ENCODE peak calls at places on chromosomes 16 and 17, in nine cellular contexts. One of them, this sample, is unnamed.

GRCh38 chr17:79801156-79802038 is 4.5 kb upstream of the CBX8 start:
- DNase-seq in fibroblast of lung: no peak
- DNase-seq in heart left ventricle: no peak
- DNase-seq in fibroblast of pulmonary artery: no peak
- DNase-seq in T1000: no peak
- DNase-seq in Calu3: no peak
- DNase-seq in T-cell: no peak
- DNase-seq in SW 1271: no peak
- DNase-seq in lower leg skin: no peak
- DNase-seq in this sample: no peak

GRCh38 chr17:40371261-40371929 is 6.9 kb upstream of the GJD3 start:
- DNase-seq in T1000: no peak
- DNase-seq in Calu3: no peak
- DNase-seq in heart left ventricle: no peak
- DNase-seq in fibroblast of lung: no peak
- DNase-seq in T-cell: no peak
- DNase-seq in fibroblast of pulmonary artery: no peak
- DNase-seq in SW 1271: no peak
- DNase-seq in lower leg skin: peak
- DNase-seq in this sample: no peak

GRCh38 chr16:2532494-2533141 is 1.4 kb upstream of the CEMP1 start:
- DNase-seq in heart left ventricle: peak
- DNase-seq in Calu3: peak
- DNase-seq in T-cell: peak
- DNase-seq in T1000: no peak
- DNase-seq in fibroblast of pulmonary artery: peak
- DNase-seq in lower leg skin: peak
- DNase-seq in fibroblast of lung: peak
- DNase-seq in SW 1271: no peak
- DNase-seq in this sample: peak

GRCh38 chr16:77409311-77409710 is 25.5 kb downstream of the ADAMTS18 start:
- DNase-seq in heart left ventricle: no peak
- DNase-seq in T1000: no peak
- DNase-seq in SW 1271: no peak
- DNase-seq in Calu3: no peak
- DNase-seq in fibroblast of pulmonary artery: no peak
- DNase-seq in lower leg skin: no peak
- DNase-seq in fibroblast of lung: no peak
- DNase-seq in T-cell: no peak
- DNase-seq in this sample: no peak

GRCh38 chr16:84086996-84087395 is 29.7 kb downstream of the MBTPS1 start:
- DNase-seq in T-cell: no peak
- DNase-seq in SW 1271: no peak
- DNase-seq in fibroblast of pulmonary artery: no peak
- DNase-seq in T1000: no peak
- DNase-seq in fibroblast of lung: no peak
- DNase-seq in heart left ventricle: no peak
- DNase-seq in Calu3: no peak
- DNase-seq in lower leg skin: no peak
- DNase-seq in this sample: no peak

GRCh38 chr17:63843387-63844292 is 1.2 kb upstream of the SMARCD2 start:
- DNase-seq in T1000: no peak
- DNase-seq in lower leg skin: no peak
- DNase-seq in heart left ventricle: peak
- DNase-seq in T-cell: no peak
- DNase-seq in Calu3: no peak
- DNase-seq in SW 1271: no peak
- DNase-seq in fibroblast of lung: peak
- DNase-seq in fibroblast of pulmonary artery: peak
- DNase-seq in this sample: no peak

GRCh38 chr16:27547851-27548250 is 1.9 kb downstream of the GTF3C1 start:
- DNase-seq in fibroblast of pulmonary artery: no peak
- DNase-seq in T-cell: no peak
- DNase-seq in T1000: no peak
- DNase-seq in Calu3: no peak
- DNase-seq in lower leg skin: no peak
- DNase-seq in heart left ventricle: no peak
- DNase-seq in SW 1271: no peak
- DNase-seq in fibroblast of lung: no peak
- DNase-seq in this sample: no peak

GRCh38 chr16:6016530-6017184 is 919.1 kb upstream of the EEF2KMT start:
- DNase-seq in heart left ventricle: no peak
- DNase-seq in Calu3: peak
- DNase-seq in fibroblast of lung: no peak
- DNase-seq in T-cell: no peak
- DNase-seq in SW 1271: peak
- DNase-seq in fibroblast of pulmonary artery: peak
- DNase-seq in lower leg skin: no peak
- DNase-seq in T1000: no peak
- DNase-seq in this sample: no peak

GRCh38 chr16:73956592-73957495 is 339.8 kb upstream of the PSMD7 start:
- DNase-seq in T-cell: no peak
- DNase-seq in lower leg skin: no peak
- DNase-seq in heart left ventricle: peak
- DNase-seq in fibroblast of pulmonary artery: peak
- DNase-seq in Calu3: peak
- DNase-seq in fibroblast of lung: peak
- DNase-seq in T1000: no peak
- DNase-seq in SW 1271: peak
- DNase-seq in this sample: no peak

GRCh38 chr17:21098934-21099687 is 27.7 kb upstream of the DHRS7B start:
- DNase-seq in SW 1271: peak
- DNase-seq in fibroblast of pulmonary artery: peak
- DNase-seq in heart left ventricle: peak
- DNase-seq in T1000: peak
- DNase-seq in T-cell: peak
- DNase-seq in lower leg skin: peak
- DNase-seq in Calu3: peak
- DNase-seq in fibroblast of lung: peak
- DNase-seq in this sample: no peak

GRCh38 chr17:41692722-41693521 is 4.2 kb downstream of the EIF1 start:
- DNase-seq in fibroblast of pulmonary artery: peak
- DNase-seq in SW 1271: no peak
- DNase-seq in lower leg skin: no peak
- DNase-seq in heart left ventricle: no peak
- DNase-seq in T1000: no peak
- DNase-seq in fibroblast of lung: no peak
- DNase-seq in Calu3: no peak
- DNase-seq in T-cell: no peak
- DNase-seq in this sample: no peak

GRCh38 chr17:79325707-79326106 is 251.1 kb downstream of the ENGASE start:
- DNase-seq in SW 1271: no peak
- DNase-seq in fibroblast of pulmonary artery: peak
- DNase-seq in heart left ventricle: no peak
- DNase-seq in lower leg skin: no peak
- DNase-seq in T-cell: no peak
- DNase-seq in Calu3: no peak
- DNase-seq in fibroblast of lung: no peak
- DNase-seq in T1000: no peak
- DNase-seq in this sample: no peak

GRCh38 chr17:82238562-82239201 is 9.8 kb downstream of the SLC16A3 start:
- DNase-seq in fibroblast of pulmonary artery: peak
- DNase-seq in SW 1271: peak
- DNase-seq in heart left ventricle: peak
- DNase-seq in fibroblast of lung: peak
- DNase-seq in T-cell: peak
- DNase-seq in Calu3: no peak
- DNase-seq in T1000: peak
- DNase-seq in lower leg skin: peak
- DNase-seq in this sample: peak

GRCh38 chr16:67936124-67936875 is at the start of gene PSMB10:
- DNase-seq in lower leg skin: peak
- DNase-seq in T-cell: no peak
- DNase-seq in Calu3: peak
- DNase-seq in heart left ventricle: peak
- DNase-seq in SW 1271: peak
- DNase-seq in T1000: no peak
- DNase-seq in fibroblast of pulmonary artery: peak
- DNase-seq in fibroblast of lung: peak
- DNase-seq in this sample: no peak

GRCh38 chr16:24074574-24074973 is 181.6 kb upstream of the CACNG3 start:
- DNase-seq in fibroblast of lung: no peak
- DNase-seq in SW 1271: no peak
- DNase-seq in Calu3: no peak
- DNase-seq in fibroblast of pulmonary artery: no peak
- DNase-seq in T-cell: no peak
- DNase-seq in lower leg skin: no peak
- DNase-seq in heart left ventricle: no peak
- DNase-seq in T1000: no peak
- DNase-seq in this sample: no peak

GRCh38 chr17:79130536-79131273 is 56.1 kb downstream of the ENGASE start:
- DNase-seq in T-cell: no peak
- DNase-seq in lower leg skin: no peak
- DNase-seq in SW 1271: no peak
- DNase-seq in fibroblast of lung: no peak
- DNase-seq in Calu3: no peak
- DNase-seq in T1000: no peak
- DNase-seq in fibroblast of pulmonary artery: no peak
- DNase-seq in heart left ventricle: no peak
- DNase-seq in this sample: no peak

GRCh38 chr16:77584205-77584859 is 138.0 kb upstream of the NUDT7 start:
- DNase-seq in fibroblast of lung: peak
- DNase-seq in T-cell: no peak
- DNase-seq in fibroblast of pulmonary artery: peak
- DNase-seq in Calu3: peak
- DNase-seq in T1000: peak
- DNase-seq in lower leg skin: no peak
- DNase-seq in SW 1271: peak
- DNase-seq in heart left ventricle: no peak
- DNase-seq in this sample: no peak

GRCh38 chr16:62036101-62036806 is at the start of gene CDH8:
- DNase-seq in SW 1271: no peak
- DNase-seq in T-cell: no peak
- DNase-seq in fibroblast of lung: no peak
- DNase-seq in heart left ventricle: no peak
- DNase-seq in lower leg skin: peak
- DNase-seq in Calu3: no peak
- DNase-seq in fibroblast of pulmonary artery: no peak
- DNase-seq in T1000: peak
- DNase-seq in this sample: no peak

GRCh38 chr17:8857919-8858318 is 9.6 kb downstream of the PIK3R6 start:
- DNase-seq in T1000: no peak
- DNase-seq in T-cell: no peak
- DNase-seq in fibroblast of lung: no peak
- DNase-seq in lower leg skin: no peak
- DNase-seq in SW 1271: peak
- DNase-seq in heart left ventricle: peak
- DNase-seq in fibroblast of pulmonary artery: peak
- DNase-seq in Calu3: no peak
- DNase-seq in this sample: no peak

GRCh38 chr16:11111891-11112634 is 143.9 kb downstream of the SOCS1 start:
- DNase-seq in SW 1271: no peak
- DNase-seq in T-cell: no peak
- DNase-seq in Calu3: no peak
- DNase-seq in heart left ventricle: no peak
- DNase-seq in fibroblast of pulmonary artery: no peak
- DNase-seq in lower leg skin: no peak
- DNase-seq in T1000: no peak
- DNase-seq in fibroblast of lung: no peak
- DNase-seq in this sample: no peak

This sample was measured in suprapubic skin.